ENCODE peak calls at places on chromosome 1, in four cellular contexts. D is WTC11, E is mucosa of descending colon, X is cardiac muscle cell. Q is an unnamed sample.

GRCh38 chr1:45913925-45914501 is 110.6 kb downstream of the MAST2 start:
- DNase-seq in D (no peak), E (no peak), X (peak; percentile 16), Q (no peak)

GRCh38 chr1:35568975-35569395 is 4.1 kb upstream of the TFAP2E start:
- DNase-seq in D (peak; percentile 78), E (no peak), X (peak; percentile 74), Q (peak; percentile 77)

GRCh38 chr1:99266731-99267130 is 2.4 kb downstream of the PLPPR4 start:
- DNase-seq in D (no peak), E (no peak), X (no peak), Q (no peak)

GRCh38 chr1:116154536-116154935 is 43.3 kb downstream of the MAB21L3 start:
- DNase-seq in D (no peak), E (no peak), X (no peak), Q (no peak)

GRCh38 chr1:26582053-26582835 is 52.7 kb downstream of the RPS6KA1 start:
- DNase-seq in D (no peak), E (no peak), X (no peak), Q (no peak)

GRCh38 chr1:17633654-17634053 is 94.2 kb downstream of the ARHGEF10L start:
- DNase-seq in D (no peak), E (no peak), X (no peak), Q (no peak)

GRCh38 chr1:55313903-55314302 is 98.7 kb upstream of the USP24 start:
- DNase-seq in D (no peak), E (no peak), X (no peak), Q (no peak)

GRCh38 chr1:202122639-202123335 is at the start of gene GPR37L1:
- DNase-seq in D (peak; percentile 83), E (no peak), X (peak; percentile 90), Q (peak; percentile 75)

GRCh38 chr1:177170756-177171535 is at the start of gene BRINP2:
- DNase-seq in D (peak; percentile 87), E (peak; percentile 47), X (peak; percentile 82), Q (peak; percentile 83)

GRCh38 chr1:177424746-177425145 is 254.0 kb downstream of the BRINP2 start:
- DNase-seq in D (no peak), E (no peak), X (peak; percentile 25), Q (no peak)

GRCh38 chr1:210654176-210654786 is 325.6 kb downstream of the HHAT start:
- DNase-seq in D (no peak), E (no peak), X (no peak), Q (no peak)

GRCh38 chr1:245688536-245689453 is 534.0 kb downstream of the KIF26B start:
- DNase-seq in D (peak; percentile 57), E (no peak), X (no peak), Q (no peak)

GRCh38 chr1:245687129-245687635 is 532.4 kb downstream of the KIF26B start:
- DNase-seq in D (no peak), E (no peak), X (no peak), Q (no peak)

GRCh38 chr1:245686446-245687030 is 531.8 kb downstream of the KIF26B start:
- DNase-seq in D (no peak), E (no peak), X (no peak), Q (no peak)

GRCh38 chr1:245686006-245686405 is 531.2 kb downstream of the KIF26B start:
- DNase-seq in D (no peak), E (no peak), X (no peak), Q (no peak)

GRCh38 chr1:245687636-245688535 is 533.1 kb downstream of the KIF26B start:
- DNase-seq in D (peak; percentile 61), E (no peak), X (no peak), Q (peak; percentile 22)
- TF ChIP-seq CTCF in D (no peak), E (no peak), X (no peak), Q (no peak)

DNA sequence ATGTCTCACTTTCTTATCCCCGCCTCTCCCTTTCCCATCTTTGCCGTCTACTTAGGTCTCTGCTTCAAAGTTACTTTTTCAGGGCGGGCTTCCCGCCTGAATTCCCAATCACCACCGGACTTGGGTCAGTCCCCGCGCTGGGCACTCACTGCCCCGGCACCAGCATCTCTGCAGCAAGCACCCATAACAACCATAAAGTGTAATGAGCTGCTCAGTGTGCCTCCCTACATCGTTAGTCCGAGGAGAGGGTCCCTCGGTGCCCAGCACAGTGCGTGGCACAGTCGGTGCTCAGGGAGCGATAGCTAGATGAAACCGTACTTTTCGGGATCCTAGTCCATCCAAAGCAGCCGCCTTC is 633 bp upstream of the CTPS1 start:
- DNase-seq in D (no peak), E (no peak), X (no peak), Q (no peak)
- TF ChIP-seq CTCF in D (no peak), E (no peak), X (no peak), Q (no peak)

GRCh38 chr1:172322219-172323061 is 98.0 kb upstream of the C1orf105 start:
- DNase-seq in D (no peak), E (no peak), X (no peak), Q (peak; percentile 23)
- TF ChIP-seq CTCF in D (no peak), E (no peak), X (no peak), Q (no peak)

GRCh38 chr1:38071530-38072266 is 25.1 kb upstream of the POU3F1 start:
- DNase-seq in D (no peak), E (no peak), X (no peak), Q (no peak)
- TF ChIP-seq CTCF in D (no peak), E (no peak), X (peak; percentile 65), Q (no peak)

DNA sequence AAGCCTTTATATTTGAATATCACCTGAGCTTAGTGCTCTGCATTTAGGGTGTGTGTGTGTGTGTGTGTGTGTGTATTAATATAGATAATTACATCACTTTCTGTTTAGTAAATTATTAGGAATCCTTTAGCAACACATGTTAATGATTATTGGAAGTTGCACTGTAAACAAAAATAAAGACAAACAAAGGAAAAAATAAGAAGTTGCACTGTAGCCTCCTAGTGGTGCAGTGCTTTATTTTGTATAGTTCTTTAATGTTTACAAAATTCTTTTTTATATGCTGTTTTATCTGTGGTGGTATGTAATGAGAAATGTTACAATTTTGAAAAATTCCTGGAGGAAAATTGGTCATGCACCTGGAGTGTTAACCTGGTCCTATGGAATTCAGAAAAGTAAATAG is 69.2 kb downstream of the UBE4B start:
- DNase-seq in D (no peak), E (no peak), X (no peak), Q (no peak)
- TF ChIP-seq CTCF in D (no peak), E (no peak), X (peak; percentile 6), Q (no peak)

DNA sequence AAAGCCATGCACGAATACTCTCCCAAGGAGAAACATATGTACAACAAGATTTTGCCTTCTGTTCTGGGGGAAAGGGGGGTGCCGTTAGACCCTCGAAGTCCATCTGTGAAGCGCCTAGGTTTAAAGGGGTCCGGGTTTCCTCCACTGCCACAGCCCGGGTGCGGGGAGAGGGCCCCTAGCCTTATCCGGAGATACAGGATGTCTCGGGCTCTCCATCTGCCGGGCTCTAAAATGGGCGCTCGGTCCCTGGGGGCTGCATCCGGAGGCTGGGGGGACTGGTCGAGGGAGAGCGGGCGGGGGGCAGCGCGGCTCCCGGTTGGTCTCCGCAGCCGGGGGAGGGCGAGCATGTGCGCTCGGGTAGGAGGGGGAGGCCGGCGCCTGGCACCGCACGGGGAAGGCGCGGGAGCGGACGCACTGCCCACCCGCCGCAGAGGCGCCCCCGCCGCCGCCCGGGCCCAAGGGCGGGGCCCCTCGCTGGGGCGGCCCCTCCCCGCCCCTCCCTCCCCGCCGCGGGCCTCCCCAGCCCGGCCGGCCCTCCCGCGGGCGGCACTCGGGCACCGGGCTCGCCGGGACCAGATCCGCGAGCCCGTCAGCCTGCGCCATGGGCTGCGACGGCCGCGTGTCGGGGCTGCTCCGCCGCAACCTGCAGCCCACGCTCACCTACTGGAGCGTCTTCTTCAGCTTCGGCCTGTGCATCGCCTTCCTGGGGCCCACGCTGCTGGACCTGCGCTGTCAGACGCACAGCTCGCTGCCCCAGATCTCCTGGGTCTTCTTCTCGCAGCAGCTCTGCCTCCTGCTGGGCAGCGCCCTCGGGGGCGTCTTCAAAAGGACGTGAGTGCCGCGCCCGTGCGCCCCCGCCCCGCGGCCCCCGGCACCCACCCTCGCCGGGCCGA is 63.1 kb downstream of the ELK4 start:
- DNase-seq in D (no peak), E (no peak), X (peak; percentile 38), Q (peak; percentile 52)
- TF ChIP-seq CTCF in D (no peak), E (no peak), X (peak; percentile 8), Q (no peak)

GRCh38 chr1:180179162-180179957 is 24.7 kb downstream of the QSOX1 start:
- DNase-seq in D (no peak), E (no peak), X (no peak), Q (no peak)
- TF ChIP-seq CTCF in D (no peak), E (no peak), X (no peak), Q (peak; percentile 14)